ENCODE peak calls at places on chromosomes 4 and X, in six cellular contexts. U is GM23248, W is Peyer's patch, N is neuronal stem cell, O is ovary, X is cardiac muscle cell. F is an unnamed sample. For H3K27me3 and H3K4me1, the result is how much of the 10 kb centered on the place peaks cover.

GRCh38 chr4:6201580-6202091 is 1.3 kb upstream of the JAKMIP1 start:
- DNase-seq in U (no peak), W (no peak), N (no peak), O (no peak), X (no peak), F (no peak)

GRCh38 chr4:181007751-181008150 is 1235.5 kb upstream of the TENM3 start:
- DNase-seq in U (no peak), W (no peak), N (no peak), O (no peak), X (no peak), F (no peak)

GRCh38 chrX:107566603-107567262 is 61.6 kb upstream of the PRPS1 start:
- DNase-seq in U (peak), W (no peak), N (no peak), O (no peak), X (no peak), F (no peak)

GRCh38 chr4:4421356-4421755 is 34.5 kb downstream of the NSG1 start:
- DNase-seq in U (no peak), W (no peak), N (no peak), O (no peak), X (no peak), F (no peak)

GRCh38 chr4:190016369-190017289 is 10.4 kb downstream of the FRG2 start:
- DNase-seq in U (no peak), W (no peak), N (no peak), O (no peak), X (no peak), F (no peak)

GRCh38 chrX:112368371-112368770 is 285.8 kb upstream of the TRPC5 start:
- DNase-seq in U (peak), W (no peak), N (no peak), O (no peak), X (no peak), F (no peak)

GRCh38 chrX:138847930-138848329 is 136.4 kb upstream of the FGF13 start:
- DNase-seq in U (peak), W (no peak), N (no peak), O (no peak), X (peak), F (no peak)

GRCh38 chrX:9163153-9163790 is 129.3 kb upstream of the FAM9B start:
- DNase-seq in U (peak), W (no peak), N (no peak), O (no peak), X (no peak), F (no peak)

GRCh38 chrX:54447461-54447860 is 7.3 kb downstream of the TSR2 start:
- DNase-seq in U (peak), W (no peak), N (no peak), O (no peak), X (peak), F (no peak)

GRCh38 chr4:88820723-88821368 is 123.2 kb upstream of the NAP1L5 start:
- DNase-seq in U (no peak), W (no peak), N (no peak), O (no peak), X (no peak), F (no peak)

GRCh38 chrX:43971966-43972961 is 926 bp downstream of the NDP start:
- DNase-seq in U (no peak), W (no peak), N (no peak), O (no peak), X (no peak), F (no peak)

GRCh38 chr4:118279920-118280432 is 72.8 kb downstream of the PRSS12 start:
- DNase-seq in U (no peak), W (no peak), N (no peak), O (no peak), X (no peak), F (no peak)

GRCh38 chrX:5746231-5746630 is 482.4 kb downstream of the NLGN4X start:
- DNase-seq in U (no peak), W (no peak), N (no peak), O (no peak), X (no peak), F (no peak)

GRCh38 chr4:139099366-139099982 is 77.5 kb downstream of the ELF2 start:
- DNase-seq in U (peak), W (peak), N (peak), O (peak), X (peak), F (peak)

GRCh38 chr4:123452585-123452984 is 56.0 kb downstream of the SPRY1 start:
- DNase-seq in U (peak), W (no peak), N (no peak), O (no peak), X (no peak), F (peak)

GRCh38 chrX:110944793-110945466 is 149.3 kb upstream of the CHRDL1 start:
- DNase-seq in U (no peak), W (no peak), N (peak), O (no peak), X (peak), F (peak)
- H3K27me3 ChIP-seq in U (under half), W (under half), N (under half), O (under half), X (half or more), F (under half)

GRCh38 chrX:48934581-48935331 is 15.9 kb upstream of the PIM2 start:
- DNase-seq in U (no peak), W (no peak), N (no peak), O (no peak), X (no peak), F (no peak)

GRCh38 chrX:48937065-48937907 is 18.5 kb upstream of the PIM2 start:
- DNase-seq in U (peak), W (peak), N (no peak), O (no peak), X (peak), F (no peak)

GRCh38 chrX:48933757-48934156 is 14.9 kb upstream of the PIM2 start:
- DNase-seq in U (no peak), W (no peak), N (no peak), O (no peak), X (no peak), F (no peak)

GRCh38 chrX:48938721-48939416 is 18.5 kb downstream of the OTUD5 start:
- DNase-seq in U (no peak), W (no peak), N (no peak), O (no peak), X (no peak), F (no peak)

GRCh38 chrX:48936429-48937064 is 17.7 kb upstream of the PIM2 start:
- DNase-seq in U (no peak), W (no peak), N (no peak), O (no peak), X (no peak), F (no peak)
- H3K4me1 ChIP-seq in U (under half), W (under half), N (under half), O (under half), X (under half), F (under half)

DNA sequence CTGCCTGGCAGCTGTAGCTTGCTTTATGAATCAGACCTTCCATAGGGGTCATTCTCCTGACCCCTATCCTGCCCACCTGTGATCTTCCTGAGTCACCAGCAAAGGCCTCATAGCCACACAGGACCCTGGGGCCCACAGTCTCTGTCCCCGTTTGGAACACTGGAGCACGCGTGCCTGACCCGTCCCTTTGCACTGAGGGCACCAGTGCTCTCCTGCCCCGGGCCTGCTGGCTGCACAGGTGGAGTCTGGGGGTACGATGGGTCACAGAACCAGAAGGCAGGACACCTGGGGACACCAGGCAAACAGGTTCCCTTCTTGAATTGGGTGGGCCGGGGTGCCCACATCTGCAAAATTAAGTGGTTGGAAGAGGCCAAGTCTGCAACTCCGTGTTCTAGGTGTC is 97.2 kb downstream of the CPZ start:
- DNase-seq in U (no peak), W (no peak), N (no peak), O (no peak), X (no peak), F (no peak)
- H3K27me3 ChIP-seq in U (under half), W (under half), N (under half), O (under half), X (half or more), F (under half)

GRCh38 chr4:8202526-8203375 is 3.7 kb downstream of the SH3TC1 start:
- DNase-seq in U (no peak), W (no peak), N (no peak), O (no peak), X (no peak), F (no peak)
- H3K4me1 ChIP-seq in U (under half), W (under half), N (under half), O (under half), X (under half), F (half or more)